ENCODE peak calls at places on chromosomes 2 and 18, in six cellular contexts. L is heart right ventricle, V is mammary epithelial cell, R is lower lobe of right lung, D is astrocyte of the spinal cord, U is cardiac muscle cell. F is an unnamed sample.

GRCh38 chr2:239621611-239622010 is 220.8 kb upstream of the HDAC4 start:
- DNase-seq in L (no peak), V (no peak), R (no peak), D (no peak), U (no peak), F (peak)

GRCh38 chr2:85133751-85134254 is 611 bp downstream of the TCF7L1 start:
- DNase-seq in L (peak), V (peak), R (peak), D (peak), U (peak), F (no peak)

GRCh38 chr18:22728481-22729105 is 204.5 kb upstream of the RBBP8 start:
- DNase-seq in L (no peak), V (no peak), R (no peak), D (no peak), U (no peak), F (no peak)

GRCh38 chr2:1972948-1973347 is 228.6 kb upstream of the PXDN start:
- DNase-seq in L (no peak), V (no peak), R (no peak), D (peak), U (no peak), F (no peak)

GRCh38 chr2:11281221-11281620 is 63.2 kb downstream of the ROCK2 start:
- DNase-seq in L (no peak), V (no peak), R (no peak), D (no peak), U (no peak), F (no peak)

GRCh38 chr2:73841912-73842738 is 13.4 kb downstream of the STAMBP start:
- DNase-seq in L (no peak), V (no peak), R (no peak), D (no peak), U (no peak), F (no peak)

GRCh38 chr2:197576631-197577030 is 60.8 kb downstream of the MOB4 start:
- DNase-seq in L (no peak), V (no peak), R (no peak), D (peak), U (no peak), F (no peak)

GRCh38 chr2:234165421-234165820 is 114.9 kb downstream of the SPP2 start:
- DNase-seq in L (no peak), V (peak), R (no peak), D (peak), U (no peak), F (no peak)

GRCh38 chr18:60506682-60507081 is 134.1 kb upstream of the MC4R start:
- DNase-seq in L (no peak), V (no peak), R (no peak), D (no peak), U (no peak), F (no peak)

GRCh38 chr2:73451263-73451972 is 65.8 kb downstream of the ALMS1 start:
- DNase-seq in L (no peak), V (no peak), R (no peak), D (no peak), U (no peak), F (no peak)

GRCh38 chr2:212536385-212537310 is 2.0 kb downstream of the ERBB4 start:
- DNase-seq in L (peak), V (no peak), R (no peak), D (no peak), U (peak), F (no peak)

GRCh38 chr2:33384562-33384961 is 91.9 kb upstream of the RASGRP3 start:
- DNase-seq in L (no peak), V (no peak), R (no peak), D (no peak), U (no peak), F (no peak)

GRCh38 chr2:182259629-182260150 is 167.1 kb downstream of the PDE1A start:
- DNase-seq in L (no peak), V (no peak), R (no peak), D (peak), U (no peak), F (no peak)

GRCh38 chr18:43396266-43396665 is 119.0 kb upstream of the SYT4 start:
- DNase-seq in L (no peak), V (no peak), R (no peak), D (peak), U (peak), F (no peak)

GRCh38 chr2:55761024-55761423 is 67.4 kb upstream of the PNPT1 start:
- DNase-seq in L (no peak), V (peak), R (no peak), D (no peak), U (no peak), F (no peak)

GRCh38 chr2:239729681-239730566 is 295.2 kb downstream of the NDUFA10 start:
- DNase-seq in L (no peak), V (no peak), R (peak), D (no peak), U (no peak), F (no peak)

GRCh38 chr2:71662665-71663394 is 209.5 kb downstream of the DYSF start:
- DNase-seq in L (no peak), V (no peak), R (no peak), D (no peak), U (no peak), F (no peak)

GRCh38 chr2:172172513-172173217 is 70.0 kb upstream of the DLX2 start:
- DNase-seq in L (peak), V (peak), R (peak), D (peak), U (peak), F (no peak)

GRCh38 chr2:169050476-169051240 is 18.7 kb upstream of the DHRS9 start:
- DNase-seq in L (no peak), V (peak), R (no peak), D (no peak), U (no peak), F (no peak)

GRCh38 chr2:190575263-190575662 is 40.7 kb upstream of the NEMP2 start:
- DNase-seq in L (no peak), V (no peak), R (no peak), D (no peak), U (no peak), F (no peak)

GRCh38 chr2:45994060-45994459 is 303.1 kb upstream of the EPAS1 start:
- DNase-seq in L (no peak), V (no peak), R (no peak), D (no peak), U (no peak), F (no peak)

GRCh38 chr2:234528410-234529150 is 31.7 kb upstream of the ARL4C start:
- DNase-seq in L (no peak), V (no peak), R (no peak), D (no peak), U (no peak), F (no peak)

GRCh38 chr2:55419236-55419513 is 481 bp downstream of the CCDC88A start:
- DNase-seq in L (peak), V (no peak), R (no peak), D (peak), U (no peak), F (peak)

GRCh38 chr2:100845141-100845991 is 25.4 kb downstream of the NPAS2 start:
- DNase-seq in L (peak), V (no peak), R (no peak), D (no peak), U (no peak), F (no peak)

GRCh38 chr2:14235667-14236066 is 396.9 kb upstream of the LRATD1 start:
- DNase-seq in L (no peak), V (no peak), R (no peak), D (no peak), U (no peak), F (no peak)

GRCh38 chr2:168033966-168034365 is 213.4 kb downstream of the STK39 start:
- DNase-seq in L (no peak), V (peak), R (no peak), D (no peak), U (no peak), F (no peak)

GRCh38 chr2:101736861-101737291 is 39.4 kb downstream of the MAP4K4 start:
- DNase-seq in L (no peak), V (peak), R (no peak), D (peak), U (no peak), F (no peak)

GRCh38 chr2:113169002-113169530 is 4.7 kb upstream of the PSD4 start:
- DNase-seq in L (no peak), V (no peak), R (no peak), D (no peak), U (no peak), F (peak)

GRCh38 chr2:6864938-6865345 is 765 bp downstream of the CMPK2 start:
- DNase-seq in L (peak), V (no peak), R (peak), D (no peak), U (no peak), F (no peak)

GRCh38 chr2:222290691-222291484 is 7.9 kb downstream of the PAX3 start:
- DNase-seq in L (no peak), V (no peak), R (no peak), D (peak), U (peak), F (no peak)

GRCh38 chr2:151780938-151781337 is 46.7 kb upstream of the NEB start:
- DNase-seq in L (no peak), V (no peak), R (no peak), D (no peak), U (no peak), F (no peak)

GRCh38 chr2:6986894-6987487 is 69.8 kb downstream of the RNF144A start:
- DNase-seq in L (no peak), V (no peak), R (no peak), D (peak), U (no peak), F (no peak)

GRCh38 chr2:7030810-7031209 is 113.6 kb downstream of the RNF144A start:
- DNase-seq in L (no peak), V (no peak), R (no peak), D (no peak), U (no peak), F (no peak)

GRCh38 chr2:142874293-142874814 is 3.1 kb upstream of the KYNU start:
- DNase-seq in L (no peak), V (peak), R (peak), D (peak), U (no peak), F (no peak)

GRCh38 chr2:128379021-128380005 is 60.6 kb upstream of the HS6ST1 start:
- DNase-seq in L (peak), V (no peak), R (peak), D (peak), U (no peak), F (no peak)

GRCh38 chr2:85780316-85781092 is 26.7 kb downstream of the ATOH8 start:
- DNase-seq in L (no peak), V (no peak), R (no peak), D (no peak), U (no peak), F (no peak)

GRCh38 chr2:3535794-3536681 is 16.7 kb upstream of the ADI1 start:
- DNase-seq in L (peak), V (peak), R (peak), D (peak), U (no peak), F (no peak)

GRCh38 chr2:216636570-216637450 is 3.6 kb downstream of the IGFBP2 start:
- DNase-seq in L (no peak), V (peak), R (peak), D (peak), U (peak), F (peak)

GRCh38 chr2:61167587-61167986 is 5.6 kb downstream of the C2orf74 start:
- DNase-seq in L (no peak), V (no peak), R (no peak), D (no peak), U (no peak), F (no peak)

DNA sequence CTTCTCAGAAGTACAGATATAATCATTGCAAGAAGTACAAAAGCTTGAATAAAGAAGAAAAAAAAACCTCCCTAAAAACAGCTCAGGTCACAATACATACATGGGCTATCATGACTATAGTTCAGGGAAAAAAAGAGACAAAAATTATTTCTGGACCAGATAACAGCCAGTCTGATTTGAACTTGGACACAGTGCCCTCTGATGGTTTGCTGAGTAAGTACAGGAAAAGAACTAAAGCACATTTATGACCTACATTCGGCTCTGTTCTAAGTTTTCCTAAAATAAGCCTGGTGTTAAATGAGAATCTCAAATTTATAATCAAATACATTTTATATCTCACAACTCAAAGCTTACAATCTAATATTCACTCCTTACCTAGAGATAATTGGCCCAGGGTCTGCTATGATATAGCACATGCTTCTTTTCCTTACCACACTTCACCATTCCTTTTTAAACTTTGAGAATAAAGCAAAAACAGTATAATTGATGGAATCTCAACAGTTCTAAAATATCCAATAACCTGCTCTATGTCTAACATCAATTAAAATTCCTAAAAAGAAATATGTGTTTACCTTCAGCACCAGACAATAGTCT is 81.1 kb downstream of the RAPH1 start:
- DNase-seq in L (no peak), V (peak), R (no peak), D (peak), U (peak), F (peak)
- TF ChIP-seq CTCF in L (peak), V (peak), R (peak), D (peak), U (peak), F (peak)

DNA sequence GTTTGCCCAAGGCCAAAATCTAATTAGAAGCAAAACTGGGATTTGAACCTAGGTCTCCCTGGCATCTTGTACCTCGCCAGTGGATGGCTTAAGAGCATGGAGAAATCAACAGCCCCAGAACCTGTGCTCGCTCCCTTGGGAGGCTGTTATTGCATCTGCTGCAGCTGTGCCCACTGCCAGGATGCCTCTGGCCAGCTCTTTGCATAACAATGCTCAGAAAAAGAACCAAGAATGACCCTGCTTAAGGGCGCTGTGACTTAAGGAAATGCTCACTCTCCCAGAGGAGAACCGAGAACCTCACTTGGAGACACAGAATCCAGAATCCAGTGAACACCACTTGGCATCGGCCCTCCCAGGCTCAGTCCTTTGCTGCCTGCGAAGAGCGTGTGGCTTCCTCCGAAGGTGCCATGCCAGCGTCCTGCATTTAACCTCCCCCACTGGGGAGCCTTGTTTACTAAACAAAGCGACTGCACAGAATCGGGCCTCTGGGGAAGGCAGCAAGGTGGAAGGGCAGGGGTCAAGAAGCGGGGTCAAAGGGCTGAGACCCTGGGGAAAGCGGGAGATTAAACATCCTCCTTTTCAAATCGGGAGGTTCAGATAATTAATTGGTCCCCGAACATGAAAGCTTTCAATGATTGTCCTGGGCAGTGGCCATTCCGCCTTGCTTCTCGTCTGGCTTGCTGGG is 71.0 kb upstream of the BOD1L2 start:
- DNase-seq in L (no peak), V (no peak), R (no peak), D (no peak), U (no peak), F (no peak)
- TF ChIP-seq CTCF in L (no peak), V (no peak), R (no peak), D (no peak), U (no peak), F (no peak)

GRCh38 chr2:135876066-135876711 is at the start of gene MCM6:
- DNase-seq in L (peak), V (peak), R (peak), D (peak), U (peak), F (peak)
- TF ChIP-seq CTCF in L (peak), V (no peak), R (peak), D (no peak), U (no peak), F (peak)

DNA sequence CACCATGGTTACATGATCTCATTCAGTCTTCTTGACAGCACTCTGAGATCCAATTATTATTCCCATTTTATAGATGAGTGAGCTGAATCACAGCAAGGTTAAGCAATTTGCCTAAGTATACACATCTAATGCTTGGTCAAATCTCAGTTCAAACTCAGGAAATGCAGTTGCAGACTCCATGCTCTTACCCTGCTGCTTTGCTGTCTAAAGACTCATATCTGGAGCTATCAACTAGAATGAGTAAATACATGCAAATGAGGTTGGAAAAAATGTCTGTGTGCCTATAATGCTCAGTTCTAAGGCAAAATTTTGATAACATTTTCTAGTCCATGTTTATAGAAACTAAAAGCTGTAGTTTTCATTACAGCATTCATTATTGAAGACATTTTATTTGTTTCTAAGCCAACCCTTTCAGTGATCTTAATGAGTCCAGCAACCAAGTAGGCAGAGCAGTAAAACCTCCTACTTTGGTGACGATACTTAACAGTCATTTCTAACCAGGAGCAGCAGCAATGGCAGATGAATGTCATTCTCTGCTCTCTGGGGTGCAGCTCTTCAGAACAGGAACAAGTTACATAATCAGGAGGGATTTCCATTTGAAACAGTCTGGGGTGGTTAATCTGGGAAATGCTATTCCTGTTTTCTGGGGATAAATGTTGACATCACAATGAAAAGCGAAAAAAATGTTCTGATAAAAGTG is 396.8 kb upstream of the UBE2E3 start:
- DNase-seq in L (no peak), V (no peak), R (no peak), D (no peak), U (no peak), F (no peak)
- TF ChIP-seq CTCF in L (no peak), V (no peak), R (no peak), D (no peak), U (no peak), F (no peak)

GRCh38 chr18:35029770-35030169 is 11.4 kb upstream of the MAPRE2 start:
- DNase-seq in L (no peak), V (no peak), R (no peak), D (no peak), U (no peak), F (no peak)
- TF ChIP-seq CTCF in L (peak), V (no peak), R (peak), D (no peak), U (no peak), F (peak)

GRCh38 chr2:109415460-109416004 is 198.2 kb downstream of the SEPTIN10 start:
- DNase-seq in L (no peak), V (no peak), R (no peak), D (no peak), U (peak), F (no peak)
- TF ChIP-seq CTCF in L (no peak), V (no peak), R (no peak), D (no peak), U (no peak), F (no peak)